ENCODE peak calls at places on chromosomes 16 and 17, in seven cellular contexts. One of them, this sample, is unnamed.

GRCh38 chr17:69404398-69404797 is 10.1 kb upstream of the MAP2K6 start:
- DNase-seq in dorsolateral prefrontal cortex: no peak
- DNase-seq in fibroblast of lung: peak
- DNase-seq in heart left ventricle: no peak
- DNase-seq in K562: no peak
- DNase-seq in lung: no peak
- DNase-seq in gastrocnemius medialis: no peak
- DNase-seq in this sample: no peak

GRCh38 chr17:49106366-49107210 is 26.0 kb upstream of the B4GALNT2 start:
- DNase-seq in heart left ventricle: no peak
- DNase-seq in gastrocnemius medialis: no peak
- DNase-seq in K562: peak
- DNase-seq in dorsolateral prefrontal cortex: no peak
- DNase-seq in fibroblast of lung: peak
- DNase-seq in lung: no peak
- DNase-seq in this sample: no peak

GRCh38 chr17:71793550-71793949 is 327.3 kb upstream of the SOX9 start:
- DNase-seq in gastrocnemius medialis: no peak
- DNase-seq in fibroblast of lung: no peak
- DNase-seq in K562: no peak
- DNase-seq in dorsolateral prefrontal cortex: no peak
- DNase-seq in lung: no peak
- DNase-seq in heart left ventricle: no peak
- DNase-seq in this sample: no peak

GRCh38 chr16:50696575-50697420 is 3.4 kb downstream of the NOD2 start:
- DNase-seq in lung: peak
- DNase-seq in K562: peak
- DNase-seq in fibroblast of lung: peak
- DNase-seq in gastrocnemius medialis: peak
- DNase-seq in heart left ventricle: peak
- DNase-seq in dorsolateral prefrontal cortex: no peak
- DNase-seq in this sample: no peak

GRCh38 chr17:47883589-47884426 is 12.2 kb upstream of the SP2 start:
- DNase-seq in lung: no peak
- DNase-seq in K562: no peak
- DNase-seq in fibroblast of lung: no peak
- DNase-seq in gastrocnemius medialis: no peak
- DNase-seq in dorsolateral prefrontal cortex: no peak
- DNase-seq in heart left ventricle: no peak
- DNase-seq in this sample: no peak

GRCh38 chr17:77279448-77280303 is 138.9 kb downstream of the SEC14L1 start:
- DNase-seq in dorsolateral prefrontal cortex: no peak
- DNase-seq in fibroblast of lung: peak
- DNase-seq in gastrocnemius medialis: no peak
- DNase-seq in lung: peak
- DNase-seq in heart left ventricle: no peak
- DNase-seq in K562: peak
- DNase-seq in this sample: no peak

GRCh38 chr16:27367463-27368357 is 34.3 kb upstream of the IL21R start:
- DNase-seq in lung: peak
- DNase-seq in dorsolateral prefrontal cortex: peak
- DNase-seq in heart left ventricle: peak
- DNase-seq in fibroblast of lung: peak
- DNase-seq in gastrocnemius medialis: peak
- DNase-seq in K562: peak
- DNase-seq in this sample: peak

GRCh38 chr17:76241205-76241539 is 879 bp upstream of the RNF157 start:
- DNase-seq in dorsolateral prefrontal cortex: no peak
- DNase-seq in heart left ventricle: peak
- DNase-seq in fibroblast of lung: peak
- DNase-seq in gastrocnemius medialis: no peak
- DNase-seq in lung: no peak
- DNase-seq in K562: no peak
- DNase-seq in this sample: no peak

GRCh38 chr17:978110-979093 is 1.2 kb downstream of the NXN start:
- DNase-seq in dorsolateral prefrontal cortex: no peak
- DNase-seq in heart left ventricle: peak
- DNase-seq in fibroblast of lung: peak
- DNase-seq in K562: no peak
- DNase-seq in lung: no peak
- DNase-seq in gastrocnemius medialis: no peak
- DNase-seq in this sample: no peak

GRCh38 chr17:4483012-4483840 is 15.5 kb upstream of the SPNS2 start:
- DNase-seq in K562: no peak
- DNase-seq in heart left ventricle: peak
- DNase-seq in fibroblast of lung: no peak
- DNase-seq in lung: peak
- DNase-seq in gastrocnemius medialis: no peak
- DNase-seq in dorsolateral prefrontal cortex: no peak
- DNase-seq in this sample: no peak

GRCh38 chr16:85734311-85735017 is 16.4 kb downstream of the C16orf74 start:
- DNase-seq in gastrocnemius medialis: no peak
- DNase-seq in dorsolateral prefrontal cortex: no peak
- DNase-seq in K562: no peak
- DNase-seq in heart left ventricle: no peak
- DNase-seq in lung: no peak
- DNase-seq in fibroblast of lung: no peak
- DNase-seq in this sample: no peak

GRCh38 chr17:27989046-27989445 is 53.4 kb upstream of the NLK start:
- DNase-seq in dorsolateral prefrontal cortex: no peak
- DNase-seq in lung: no peak
- DNase-seq in heart left ventricle: no peak
- DNase-seq in K562: no peak
- DNase-seq in gastrocnemius medialis: no peak
- DNase-seq in fibroblast of lung: no peak
- DNase-seq in this sample: no peak

GRCh38 chr16:50238868-50239301 is 27.5 kb upstream of the ADCY7 start:
- DNase-seq in lung: peak
- DNase-seq in fibroblast of lung: no peak
- DNase-seq in gastrocnemius medialis: no peak
- DNase-seq in K562: no peak
- DNase-seq in heart left ventricle: no peak
- DNase-seq in dorsolateral prefrontal cortex: no peak
- DNase-seq in this sample: no peak

GRCh38 chr16:19595043-19595767 is 39.7 kb downstream of the VPS35L start:
- DNase-seq in lung: peak
- DNase-seq in heart left ventricle: peak
- DNase-seq in gastrocnemius medialis: no peak
- DNase-seq in K562: no peak
- DNase-seq in dorsolateral prefrontal cortex: no peak
- DNase-seq in fibroblast of lung: peak
- DNase-seq in this sample: no peak

GRCh38 chr16:3735541-3735940 is 18.2 kb upstream of the TRAP1 start:
- DNase-seq in lung: no peak
- DNase-seq in K562: no peak
- DNase-seq in dorsolateral prefrontal cortex: no peak
- DNase-seq in heart left ventricle: no peak
- DNase-seq in fibroblast of lung: no peak
- DNase-seq in gastrocnemius medialis: no peak
- DNase-seq in this sample: no peak

GRCh38 chr17:21282231-21282630 is 2.3 kb upstream of the MAP2K3 start:
- DNase-seq in fibroblast of lung: peak
- DNase-seq in K562: no peak
- DNase-seq in gastrocnemius medialis: peak
- DNase-seq in heart left ventricle: peak
- DNase-seq in dorsolateral prefrontal cortex: no peak
- DNase-seq in lung: no peak
- DNase-seq in this sample: no peak

GRCh38 chr17:79164408-79164807 is 89.8 kb downstream of the ENGASE start:
- DNase-seq in fibroblast of lung: no peak
- DNase-seq in gastrocnemius medialis: no peak
- DNase-seq in K562: no peak
- DNase-seq in heart left ventricle: no peak
- DNase-seq in dorsolateral prefrontal cortex: no peak
- DNase-seq in lung: no peak
- DNase-seq in this sample: no peak

DNA sequence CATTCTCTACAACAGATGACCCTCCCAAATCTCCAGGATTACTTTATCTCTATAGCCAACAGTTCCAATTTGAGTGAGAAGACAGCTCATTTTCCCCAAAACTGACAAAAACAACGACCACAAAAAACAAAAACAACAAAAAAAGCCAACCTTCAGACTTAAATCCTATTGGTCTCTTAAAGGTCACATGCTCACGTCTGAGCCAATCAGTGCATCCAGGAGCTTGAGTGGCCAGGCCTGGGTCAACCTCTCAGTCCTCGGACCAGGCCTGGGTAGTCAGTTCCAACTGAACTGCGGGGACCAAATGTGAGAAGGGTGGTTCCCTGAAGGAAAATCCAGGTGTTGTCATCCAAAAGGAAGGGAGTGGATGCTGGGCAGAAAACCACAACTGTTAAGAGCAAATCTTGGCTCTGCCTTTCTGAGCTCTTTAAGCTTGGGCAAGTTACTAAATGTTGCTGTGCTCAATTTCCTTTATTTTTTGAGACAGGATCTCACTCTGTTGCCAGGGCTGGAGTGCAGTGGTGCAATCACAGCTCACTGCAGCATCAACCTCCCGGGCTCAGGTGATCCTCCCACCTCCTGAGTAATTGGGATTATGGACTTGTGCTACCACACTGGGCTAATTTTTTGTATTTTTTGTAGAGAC is 43.0 kb upstream of the MSI2 start:
- DNase-seq in gastrocnemius medialis: no peak
- DNase-seq in lung: no peak
- DNase-seq in fibroblast of lung: no peak
- DNase-seq in heart left ventricle: no peak
- DNase-seq in dorsolateral prefrontal cortex: no peak
- DNase-seq in K562: no peak
- DNase-seq in this sample: no peak
- H3K27ac ChIP-seq in gastrocnemius medialis: no peak
- H3K27ac ChIP-seq in lung: no peak
- H3K27ac ChIP-seq in fibroblast of lung: no peak
- H3K27ac ChIP-seq in heart left ventricle: no peak
- H3K27ac ChIP-seq in dorsolateral prefrontal cortex: no peak
- H3K27ac ChIP-seq in K562: no peak
- H3K27ac ChIP-seq in this sample: no peak

GRCh38 chr16:83704656-83705055 is 103.1 kb upstream of the HSBP1 start:
- DNase-seq in fibroblast of lung: no peak
- DNase-seq in lung: no peak
- DNase-seq in heart left ventricle: no peak
- DNase-seq in K562: no peak
- DNase-seq in gastrocnemius medialis: no peak
- DNase-seq in dorsolateral prefrontal cortex: no peak
- DNase-seq in this sample: no peak

GRCh38 chr16:83705856-83706255 is 101.9 kb upstream of the HSBP1 start:
- DNase-seq in gastrocnemius medialis: no peak
- DNase-seq in lung: no peak
- DNase-seq in K562: no peak
- DNase-seq in heart left ventricle: no peak
- DNase-seq in dorsolateral prefrontal cortex: no peak
- DNase-seq in fibroblast of lung: no peak
- DNase-seq in this sample: no peak

GRCh38 chr16:83701494-83701893 is 106.3 kb upstream of the HSBP1 start:
- DNase-seq in dorsolateral prefrontal cortex: no peak
- DNase-seq in gastrocnemius medialis: no peak
- DNase-seq in lung: peak
- DNase-seq in K562: peak
- DNase-seq in heart left ventricle: no peak
- DNase-seq in fibroblast of lung: peak
- DNase-seq in this sample: no peak

DNA sequence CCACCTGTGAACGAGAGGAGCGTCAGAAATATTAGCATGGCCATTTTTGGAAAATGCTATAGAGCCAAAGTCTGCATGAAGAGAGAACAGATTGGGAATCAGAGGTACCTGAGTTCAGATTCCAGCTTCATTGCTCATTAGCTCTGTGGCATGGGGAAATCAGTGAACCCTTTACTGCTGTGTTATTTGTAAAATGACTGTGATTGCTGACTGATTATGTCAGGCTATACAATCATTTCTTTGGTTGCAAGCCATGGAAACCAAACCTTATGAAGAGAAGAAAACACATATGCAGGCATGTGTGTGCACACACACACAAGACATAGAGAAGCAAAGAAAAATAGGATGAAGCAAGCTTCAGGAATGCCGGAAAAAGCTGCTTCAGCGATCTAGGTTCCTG is 101.4 kb upstream of the HSBP1 start:
- DNase-seq in fibroblast of lung: no peak
- DNase-seq in heart left ventricle: no peak
- DNase-seq in dorsolateral prefrontal cortex: no peak
- DNase-seq in K562: no peak
- DNase-seq in lung: no peak
- DNase-seq in gastrocnemius medialis: no peak
- DNase-seq in this sample: no peak
- H3K27ac ChIP-seq in fibroblast of lung: no peak
- H3K27ac ChIP-seq in heart left ventricle: no peak
- H3K27ac ChIP-seq in dorsolateral prefrontal cortex: no peak
- H3K27ac ChIP-seq in K562: no peak
- H3K27ac ChIP-seq in lung: no peak
- H3K27ac ChIP-seq in gastrocnemius medialis: no peak
- H3K27ac ChIP-seq in this sample: no peak

DNA sequence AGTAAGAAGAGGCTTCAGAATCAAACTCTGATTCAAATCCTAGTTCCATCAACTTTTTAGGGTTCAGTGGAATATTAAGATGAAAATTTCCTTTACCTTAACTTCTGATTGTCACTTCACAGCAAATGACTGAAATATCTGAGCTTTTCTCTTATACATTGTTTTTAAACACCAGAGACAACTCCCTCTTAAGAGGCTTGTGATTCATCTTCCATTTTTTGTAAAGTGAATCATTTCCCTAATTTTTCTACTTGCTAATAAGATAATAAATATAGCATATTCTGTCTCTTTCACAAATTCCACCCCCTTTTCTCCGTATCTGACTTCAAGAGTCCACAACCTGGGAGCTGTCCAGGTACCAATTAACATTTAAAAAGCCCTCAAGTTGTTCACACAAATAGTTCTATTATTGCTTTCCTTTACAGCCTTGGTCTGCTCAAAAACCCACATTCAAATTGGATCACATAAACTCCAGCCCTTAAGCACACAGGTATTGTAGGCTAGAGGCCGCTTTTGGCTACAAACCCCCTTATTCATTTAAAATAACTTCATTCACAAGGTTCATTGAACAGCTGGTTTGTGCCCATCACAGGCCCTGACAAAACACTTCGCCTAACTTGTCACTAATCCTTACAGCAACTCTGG is 14.1 kb upstream of the UTP6 start:
- DNase-seq in K562: no peak
- DNase-seq in lung: no peak
- DNase-seq in gastrocnemius medialis: no peak
- DNase-seq in fibroblast of lung: peak
- DNase-seq in dorsolateral prefrontal cortex: no peak
- DNase-seq in heart left ventricle: no peak
- DNase-seq in this sample: no peak
- H3K27ac ChIP-seq in K562: no peak
- H3K27ac ChIP-seq in lung: no peak
- H3K27ac ChIP-seq in gastrocnemius medialis: no peak
- H3K27ac ChIP-seq in fibroblast of lung: no peak
- H3K27ac ChIP-seq in dorsolateral prefrontal cortex: no peak
- H3K27ac ChIP-seq in heart left ventricle: no peak
- H3K27ac ChIP-seq in this sample: no peak

DNA sequence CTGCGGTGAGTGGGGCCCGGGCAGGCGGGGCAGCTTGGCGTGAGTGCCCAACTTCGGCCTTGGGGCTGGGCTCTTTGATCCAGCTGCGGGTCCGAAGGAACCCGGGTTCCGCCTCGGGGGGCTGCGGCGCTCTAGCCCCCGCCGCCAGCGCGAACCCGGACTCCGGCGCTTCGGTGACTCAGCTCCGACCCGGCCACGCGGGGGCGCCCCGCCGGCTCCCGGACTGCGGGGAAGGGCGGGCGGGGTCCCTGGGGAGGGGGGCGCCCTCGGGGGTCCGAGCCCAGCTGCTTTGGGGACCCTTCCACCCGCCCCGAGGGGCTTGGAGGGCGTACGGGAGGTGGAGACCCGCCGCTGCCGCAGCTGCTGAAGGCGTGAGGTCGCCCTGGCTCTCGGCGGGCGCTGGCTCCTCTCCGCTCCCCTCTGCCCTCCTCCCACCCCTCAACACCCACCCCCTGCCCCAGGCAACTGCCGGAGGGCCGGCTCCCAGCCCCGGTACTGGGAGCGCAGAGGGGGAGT is 461 bp downstream of the CPNE2 start:
- DNase-seq in dorsolateral prefrontal cortex: no peak
- DNase-seq in gastrocnemius medialis: peak
- DNase-seq in K562: peak
- DNase-seq in fibroblast of lung: no peak
- DNase-seq in heart left ventricle: peak
- DNase-seq in lung: no peak
- DNase-seq in this sample: no peak
- H3K27ac ChIP-seq in dorsolateral prefrontal cortex: peak
- H3K27ac ChIP-seq in gastrocnemius medialis: peak
- H3K27ac ChIP-seq in K562: peak
- H3K27ac ChIP-seq in fibroblast of lung: no peak
- H3K27ac ChIP-seq in heart left ventricle: peak
- H3K27ac ChIP-seq in lung: peak
- H3K27ac ChIP-seq in this sample: peak